ENCODE peak calls at places on chromosome 12, in nine cellular contexts. V, E, R, B, H, I, N, C and F are unnamed samples.

GRCh38 chr12:116169071-116169470 is 108.4 kb downstream of the MED13L start:
- ATAC-seq in V (no peak), E (no peak), R (no peak), B (no peak), H (no peak), I (no peak), N (no peak), C (no peak), F (no peak)

GRCh38 chr12:71840226-71840847 is 778 bp downstream of the TBC1D15 start:
- ATAC-seq in V (peak; percentile 35), E (peak; percentile 61), R (peak; percentile 59), B (peak; percentile 49), H (peak; percentile 14), I (peak; percentile 5), N (peak; percentile 21), C (peak; percentile 11), F (peak; percentile 10)

GRCh38 chr12:49609875-49610154 is 4.4 kb upstream of the FAM186B start:
- ATAC-seq in V (no peak), E (peak; percentile 64), R (no peak), B (no peak), H (no peak), I (no peak), N (no peak), C (no peak), F (no peak)

GRCh38 chr12:122006186-122006926 is 15.3 kb upstream of the BCL7A start:
- ATAC-seq in V (no peak), E (no peak), R (peak; percentile 16), B (no peak), H (peak; percentile 52), I (no peak), N (no peak), C (peak; percentile 51), F (no peak)

GRCh38 chr12:122079038-122079531 is 529 bp downstream of the MLXIP start:
- ATAC-seq in V (no peak), E (peak; percentile 27), R (no peak), B (peak; percentile 3), H (peak; percentile 21), I (no peak), N (no peak), C (peak; percentile 23), F (peak; percentile 9)

GRCh38 chr12:24991209-24992049 is 42.5 kb upstream of the BCAT1 start:
- ATAC-seq in V (peak; percentile 77), E (peak; percentile 82), R (peak; percentile 78), B (peak; percentile 94), H (peak; percentile 99), I (peak; percentile 73), N (peak; percentile 73), C (peak; percentile 91), F (peak; percentile 76)

GRCh38 chr12:123490089-123490488 is 32.1 kb downstream of the SNRNP35 start:
- ATAC-seq in V (no peak), E (no peak), R (no peak), B (no peak), H (no peak), I (no peak), N (no peak), C (no peak), F (no peak)

GRCh38 chr12:2198542-2198941 is 145.8 kb downstream of the CACNA1C start:
- ATAC-seq in V (no peak), E (no peak), R (no peak), B (peak; percentile 17), H (no peak), I (no peak), N (no peak), C (no peak), F (no peak)

GRCh38 chr12:96241484-96242256 is 47.5 kb downstream of the ELK3 start:
- ATAC-seq in V (peak; percentile 78), E (no peak), R (peak; percentile 81), B (no peak), H (peak; percentile 85), I (no peak), N (no peak), C (peak; percentile 94), F (peak; percentile 80)

GRCh38 chr12:45338272-45338671 is 122.4 kb downstream of the ANO6 start:
- ATAC-seq in V (peak; percentile 71), E (no peak), R (no peak), B (no peak), H (no peak), I (peak; percentile 94), N (no peak), C (no peak), F (no peak)

GRCh38 chr12:121128908-121129704 is 3.6 kb upstream of the P2RX7 start:
- ATAC-seq in V (peak; percentile 76), E (peak; percentile 61), R (peak; percentile 67), B (no peak), H (peak; percentile 88), I (peak; percentile 59), N (peak; percentile 85), C (peak; percentile 91), F (peak; percentile 86)

GRCh38 chr12:123231931-123232330 is 1.0 kb downstream of the MPHOSPH9 start:
- ATAC-seq in V (no peak), E (no peak), R (no peak), B (no peak), H (no peak), I (no peak), N (no peak), C (no peak), F (no peak)

GRCh38 chr12:121030576-121031212 is 8.4 kb downstream of the OASL start:
- ATAC-seq in V (no peak), E (no peak), R (no peak), B (no peak), H (no peak), I (no peak), N (no peak), C (no peak), F (no peak)

GRCh38 chr12:32804301-32804700 is 48.6 kb upstream of the YARS2 start:
- ATAC-seq in V (no peak), E (no peak), R (no peak), B (no peak), H (no peak), I (peak; percentile 36), N (no peak), C (no peak), F (no peak)

GRCh38 chr12:96360550-96360949 is 39.7 kb downstream of the CDK17 start:
- ATAC-seq in V (peak; percentile 21), E (peak; percentile 74), R (no peak), B (no peak), H (peak; percentile 23), I (no peak), N (no peak), C (no peak), F (no peak)

GRCh38 chr12:119365451-119365850 is 30.9 kb downstream of the CCDC60 start:
- ATAC-seq in V (no peak), E (peak; percentile 71), R (no peak), B (no peak), H (no peak), I (no peak), N (no peak), C (no peak), F (no peak)

GRCh38 chr12:131147894-131148293 is 194.2 kb downstream of the ADGRD1 start:
- ATAC-seq in V (no peak), E (no peak), R (no peak), B (no peak), H (no peak), I (no peak), N (no peak), C (no peak), F (no peak)

GRCh38 chr12:75747572-75747995 is 236.2 kb upstream of the KRR1 start:
- ATAC-seq in V (no peak), E (no peak), R (no peak), B (peak; percentile 73), H (no peak), I (no peak), N (no peak), C (no peak), F (no peak)

GRCh38 chr12:38123566-38124246 is 192.9 kb upstream of the ALG10B start:
- ATAC-seq in V (no peak), E (peak; percentile 59), R (no peak), B (no peak), H (no peak), I (no peak), N (no peak), C (no peak), F (no peak)

GRCh38 chr12:39327520-39327919 is 115.4 kb downstream of the KIF21A start:
- ATAC-seq in V (peak; percentile 51), E (no peak), R (no peak), B (no peak), H (no peak), I (peak; percentile 86), N (no peak), C (no peak), F (no peak)

GRCh38 chr12:106343213-106343509 is 14.4 kb upstream of the POLR3B start:
- ATAC-seq in V (peak; percentile 12), E (no peak), R (peak; percentile 41), B (peak; percentile 40), H (no peak), I (no peak), N (no peak), C (no peak), F (no peak)

GRCh38 chr12:121239335-121239678 is 29.4 kb downstream of the P2RX4 start:
- ATAC-seq in V (peak; percentile 6), E (no peak), R (peak; percentile 10), B (no peak), H (no peak), I (no peak), N (no peak), C (no peak), F (no peak)

GRCh38 chr12:91142184-91142583 is 30.9 kb upstream of the LUM start:
- ATAC-seq in V (peak; percentile 82), E (no peak), R (peak; percentile 39), B (no peak), H (no peak), I (peak; percentile 57), N (no peak), C (no peak), F (no peak)

GRCh38 chr12:108804361-108804949 is 52.9 kb downstream of the SSH1 start:
- ATAC-seq in V (peak; percentile 61), E (no peak), R (peak; percentile 14), B (peak; percentile 20), H (no peak), I (peak; percentile 30), N (no peak), C (no peak), F (no peak)

GRCh38 chr12:56160160-56160763 is 2.1 kb downstream of the MYL6 start:
- ATAC-seq in V (no peak), E (no peak), R (peak; percentile 3), B (no peak), H (peak; percentile 57), I (no peak), N (no peak), C (peak; percentile 43), F (peak; percentile 53)

GRCh38 chr12:94123127-94123526 is 25.2 kb upstream of the PLXNC1 start:
- ATAC-seq in V (peak; percentile 44), E (no peak), R (no peak), B (no peak), H (no peak), I (no peak), N (peak; percentile 77), C (no peak), F (no peak)

GRCh38 chr12:108424816-108425215 is 85.7 kb upstream of the CMKLR1 start:
- ATAC-seq in V (no peak), E (no peak), R (no peak), B (no peak), H (no peak), I (no peak), N (no peak), C (no peak), F (no peak)